ENCODE peak calls at places on chromosomes 7 and 10, in six cellular contexts. One of them, this sample, is unnamed.

GRCh38 chr7:85516675-85517074 is 329.8 kb upstream of the SEMA3D start:
- DNase-seq in K562: no peak
- DNase-seq in GM12891: no peak
- DNase-seq in HepG2: no peak
- DNase-seq in GM12878: no peak
- DNase-seq in H1: no peak
- DNase-seq in this sample: no peak

GRCh38 chr10:34305189-34305588 is 509.9 kb downstream of the PARD3 start:
- DNase-seq in H1: peak
- DNase-seq in K562: peak
- DNase-seq in GM12891: peak
- DNase-seq in HepG2: peak
- DNase-seq in GM12878: no peak
- DNase-seq in this sample: peak

GRCh38 chr10:85986777-85987176 is 379.8 kb downstream of the GRID1 start:
- DNase-seq in GM12878: no peak
- DNase-seq in GM12891: no peak
- DNase-seq in HepG2: no peak
- DNase-seq in H1: no peak
- DNase-seq in K562: no peak
- DNase-seq in this sample: no peak

GRCh38 chr10:99551158-99551557 is 18.4 kb downstream of the NKX2-3 start:
- DNase-seq in K562: no peak
- DNase-seq in GM12891: no peak
- DNase-seq in H1: no peak
- DNase-seq in GM12878: no peak
- DNase-seq in HepG2: no peak
- DNase-seq in this sample: no peak

GRCh38 chr10:79219276-79219957 is 127.9 kb upstream of the PPIF start:
- DNase-seq in H1: no peak
- DNase-seq in GM12891: no peak
- DNase-seq in K562: no peak
- DNase-seq in HepG2: no peak
- DNase-seq in GM12878: no peak
- DNase-seq in this sample: no peak

GRCh38 chr7:79050592-79050991 is 402.9 kb downstream of the MAGI2 start:
- DNase-seq in K562: no peak
- DNase-seq in H1: no peak
- DNase-seq in HepG2: no peak
- DNase-seq in GM12891: no peak
- DNase-seq in GM12878: no peak
- DNase-seq in this sample: no peak

GRCh38 chr10:78451592-78451991 is 417.9 kb downstream of the RPS24 start:
- DNase-seq in K562: no peak
- DNase-seq in GM12891: no peak
- DNase-seq in H1: no peak
- DNase-seq in HepG2: no peak
- DNase-seq in GM12878: no peak
- DNase-seq in this sample: no peak

GRCh38 chr10:34327184-34327583 is 487.9 kb downstream of the PARD3 start:
- DNase-seq in H1: no peak
- DNase-seq in HepG2: no peak
- DNase-seq in GM12891: no peak
- DNase-seq in K562: no peak
- DNase-seq in GM12878: no peak
- DNase-seq in this sample: no peak

GRCh38 chr7:235576-236395 is 43.4 kb downstream of the FAM20C start:
- DNase-seq in GM12878: no peak
- DNase-seq in H1: no peak
- DNase-seq in HepG2: no peak
- DNase-seq in GM12891: no peak
- DNase-seq in K562: no peak
- DNase-seq in this sample: no peak

GRCh38 chr7:233456-234035 is 41.2 kb downstream of the FAM20C start:
- DNase-seq in K562: no peak
- DNase-seq in HepG2: no peak
- DNase-seq in GM12878: no peak
- DNase-seq in GM12891: no peak
- DNase-seq in H1: no peak
- DNase-seq in this sample: no peak

GRCh38 chr7:234041-234711 is 41.8 kb downstream of the FAM20C start:
- DNase-seq in K562: no peak
- DNase-seq in H1: no peak
- DNase-seq in HepG2: no peak
- DNase-seq in GM12891: no peak
- DNase-seq in GM12878: no peak
- DNase-seq in this sample: no peak

GRCh38 chr7:236967-237366 is 44.6 kb downstream of the FAM20C start:
- DNase-seq in GM12891: no peak
- DNase-seq in HepG2: no peak
- DNase-seq in K562: no peak
- DNase-seq in H1: no peak
- DNase-seq in GM12878: no peak
- DNase-seq in this sample: no peak

GRCh38 chr7:234712-235553 is 42.6 kb downstream of the FAM20C start:
- DNase-seq in HepG2: peak
- DNase-seq in GM12891: no peak
- DNase-seq in GM12878: no peak
- DNase-seq in H1: no peak
- DNase-seq in K562: no peak
- DNase-seq in this sample: no peak
- TF ChIP-seq TAF1 in HepG2: no peak
- TF ChIP-seq TAF1 in GM12891: no peak
- TF ChIP-seq TAF1 in GM12878: no peak
- TF ChIP-seq TAF1 in H1: no peak
- TF ChIP-seq TAF1 in K562: no peak
- TF ChIP-seq TAF1 in this sample: no peak

DNA sequence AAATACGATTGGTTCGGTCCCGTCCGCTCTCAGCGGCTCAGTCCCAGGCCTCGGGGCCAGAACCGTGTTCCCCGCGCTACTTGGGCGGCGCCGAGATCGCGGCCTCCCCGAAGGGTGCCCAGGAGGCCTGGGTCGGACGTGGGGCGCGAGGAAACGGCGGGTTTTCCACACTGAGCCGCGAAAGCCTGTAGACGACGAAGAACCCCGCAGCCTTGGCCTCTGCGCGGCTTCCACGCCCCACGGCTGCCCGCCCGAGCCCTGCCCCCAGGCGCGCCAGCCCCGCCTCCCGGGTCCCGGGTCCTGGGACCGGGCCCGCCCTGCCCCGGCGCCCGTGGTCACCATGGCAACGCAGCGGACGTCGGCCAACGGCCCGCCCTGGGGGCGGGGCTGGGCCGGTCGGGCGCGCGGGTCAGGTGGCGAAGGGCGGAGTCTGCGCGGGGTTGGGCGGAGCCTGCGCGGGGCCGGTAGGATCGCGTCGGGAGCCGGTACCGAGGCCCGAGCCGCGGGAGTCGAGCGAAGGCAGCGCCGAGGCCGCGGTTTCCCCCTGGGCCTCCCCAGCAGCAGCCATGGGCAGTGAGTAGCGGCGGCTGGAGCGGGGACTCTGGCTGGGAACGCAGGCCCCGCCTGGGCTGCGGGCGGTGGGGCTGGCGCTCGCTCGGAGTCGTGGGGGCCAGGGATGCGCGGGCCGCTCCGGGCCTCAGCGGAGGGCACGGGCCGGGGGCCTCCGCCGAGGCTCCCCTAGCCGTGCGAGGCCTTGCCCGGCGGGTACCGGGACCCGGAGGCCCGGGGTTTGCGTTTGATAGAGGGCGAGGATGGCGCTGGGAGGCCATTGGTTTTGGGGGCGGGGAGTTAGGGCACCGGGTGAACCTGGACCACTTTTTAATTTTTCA is at the start of gene SEC61A2:
- DNase-seq in H1: peak
- DNase-seq in K562: peak
- DNase-seq in GM12878: peak
- DNase-seq in HepG2: peak
- DNase-seq in GM12891: peak
- DNase-seq in this sample: peak
- TF ChIP-seq POLR2A in H1: no peak
- TF ChIP-seq POLR2A in K562: peak
- TF ChIP-seq POLR2A in GM12878: peak
- TF ChIP-seq POLR2A in HepG2: peak
- TF ChIP-seq POLR2A in GM12891: peak
- TF ChIP-seq POLR2A in this sample: peak

DNA sequence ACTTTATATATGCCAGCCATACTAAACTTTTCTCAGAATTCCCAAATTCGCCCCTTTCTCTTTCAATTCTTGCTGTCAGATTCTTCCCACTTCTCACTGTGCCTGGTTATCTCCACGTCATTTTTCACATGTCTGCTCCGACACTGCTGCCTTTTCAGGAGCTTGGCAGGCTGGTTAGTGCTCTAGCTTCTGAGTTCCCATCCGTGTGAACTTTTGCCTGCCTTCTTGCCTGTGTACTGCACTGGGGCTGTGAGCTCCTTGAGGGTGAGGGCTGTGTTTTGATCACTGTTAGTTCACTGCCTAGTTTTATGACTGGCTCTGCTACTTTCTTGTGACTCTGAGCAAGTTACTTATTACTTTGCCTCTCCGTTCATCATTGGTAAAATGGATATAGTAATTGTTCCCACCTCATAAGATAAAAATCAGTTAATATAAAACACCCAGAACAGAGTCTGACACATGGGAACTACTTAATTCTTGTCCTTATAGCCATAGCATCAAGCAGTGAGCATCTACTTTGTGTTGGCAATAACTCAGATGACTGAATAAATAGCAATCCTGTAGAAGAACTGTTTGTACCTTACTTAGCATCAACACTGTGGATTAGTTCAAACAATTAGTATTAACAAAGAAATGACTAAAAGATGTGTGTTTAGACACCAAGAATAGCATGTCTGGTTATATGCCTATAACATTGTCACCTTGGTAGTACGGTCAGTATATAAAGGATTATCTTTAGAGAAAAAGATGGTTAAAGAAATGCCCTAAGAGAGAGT is 5.5 kb downstream of the GSTO1 start:
- DNase-seq in H1: no peak
- DNase-seq in HepG2: no peak
- DNase-seq in GM12891: no peak
- DNase-seq in K562: no peak
- DNase-seq in GM12878: no peak
- DNase-seq in this sample: no peak
- TF ChIP-seq POLR2AphosphoS5 in H1: no peak
- TF ChIP-seq POLR2AphosphoS5 in HepG2: no peak
- TF ChIP-seq POLR2AphosphoS5 in GM12891: no peak
- TF ChIP-seq POLR2AphosphoS5 in K562: no peak
- TF ChIP-seq POLR2AphosphoS5 in GM12878: no peak
- TF ChIP-seq POLR2AphosphoS5 in this sample: no peak

GRCh38 chr7:133724694-133725093 is 402.4 kb upstream of the LRGUK start:
- DNase-seq in K562: no peak
- DNase-seq in GM12891: no peak
- DNase-seq in GM12878: no peak
- DNase-seq in HepG2: no peak
- DNase-seq in H1: no peak
- DNase-seq in this sample: no peak
- TF ChIP-seq TAF1 in K562: no peak
- TF ChIP-seq TAF1 in GM12891: no peak
- TF ChIP-seq TAF1 in GM12878: no peak
- TF ChIP-seq TAF1 in HepG2: no peak
- TF ChIP-seq TAF1 in H1: no peak
- TF ChIP-seq TAF1 in this sample: no peak

This sample was measured in GM12892.